ENCODE peak calls at places on chromosome 2, in five cellular contexts. E, U, B, H and R are unnamed samples.

GRCh38 chr2:200747668-200748618 is 63.8 kb upstream of the BZW1 start:
- DNase-seq in E (no peak), U (peak), B (no peak), H (no peak), R (no peak)

GRCh38 chr2:222399038-222399783 is 25.1 kb upstream of the SGPP2 start:
- DNase-seq in E (peak), U (no peak), B (no peak), H (no peak), R (no peak)

GRCh38 chr2:16728742-16729141 is 63.1 kb upstream of the CYRIA start:
- DNase-seq in E (no peak), U (no peak), B (no peak), H (no peak), R (no peak)

GRCh38 chr2:166573393-166573792 is 79.3 kb upstream of the SCN7A start:
- DNase-seq in E (no peak), U (peak), B (peak), H (no peak), R (no peak)

GRCh38 chr2:44005831-44006230 is 10.0 kb upstream of the LRPPRC start:
- DNase-seq in E (no peak), U (no peak), B (peak), H (no peak), R (no peak)

GRCh38 chr2:26344581-26345283 is 1.2 kb upstream of the SELENOI start:
- DNase-seq in E (no peak), U (peak), B (peak), H (no peak), R (peak)

GRCh38 chr2:67234443-67234842 is 162.7 kb upstream of the ETAA1 start:
- DNase-seq in E (no peak), U (peak), B (peak), H (no peak), R (peak)

GRCh38 chr2:66582364-66582974 is 147.5 kb downstream of the MEIS1 start:
- DNase-seq in E (no peak), U (no peak), B (no peak), H (no peak), R (no peak)

GRCh38 chr2:10914272-10914693 is 2.5 kb downstream of the KCNF1 start:
- DNase-seq in E (no peak), U (no peak), B (no peak), H (no peak), R (no peak)

GRCh38 chr2:86786001-86786536 is 4.6 kb downstream of the CD8A start:
- DNase-seq in E (no peak), U (no peak), B (no peak), H (no peak), R (no peak)

GRCh38 chr2:73977466-73977865 is 7.2 kb upstream of the TET3 start:
- DNase-seq in E (no peak), U (no peak), B (no peak), H (no peak), R (no peak)

GRCh38 chr2:176873403-176873802 is 339.2 kb upstream of the HNRNPA3 start:
- DNase-seq in E (no peak), U (peak), B (no peak), H (no peak), R (no peak)
- TF ChIP-seq CTCF in E (no peak), U (peak), B (no peak), H (no peak), R (no peak)

DNA sequence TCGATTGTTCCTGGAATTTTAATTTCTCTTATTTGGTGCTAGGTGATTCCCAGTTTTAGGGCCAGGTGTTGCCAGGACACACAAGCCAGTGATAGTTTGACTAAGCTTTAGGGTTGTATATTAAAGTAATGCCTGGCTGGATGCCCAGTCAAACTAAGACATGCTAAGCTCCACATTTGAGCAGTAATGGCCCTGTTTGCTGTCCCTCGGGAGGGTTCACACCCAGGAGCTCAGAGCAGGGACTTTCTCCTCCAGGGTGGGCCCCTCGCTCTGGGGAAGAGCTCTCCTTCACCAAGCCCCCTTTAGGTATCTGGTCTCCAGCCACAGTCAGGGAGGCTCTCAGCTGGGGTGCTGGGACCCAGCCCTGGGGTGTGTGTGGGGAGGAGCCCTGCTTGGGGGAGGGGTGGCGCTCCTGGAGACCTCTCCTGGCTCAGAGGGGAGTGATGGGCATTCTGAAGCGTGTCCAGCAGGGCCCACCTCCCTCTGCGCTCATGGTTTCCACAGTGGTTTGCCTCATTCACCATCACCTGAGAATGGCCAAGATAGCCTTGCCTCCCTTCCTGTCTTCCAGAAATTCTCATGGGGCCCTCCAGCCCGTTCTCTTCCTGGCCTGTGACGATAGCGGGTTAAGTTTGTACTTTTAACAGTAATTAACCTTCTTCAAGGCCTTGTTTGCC is 31.7 kb downstream of the INPP4A start:
- DNase-seq in E (no peak), U (no peak), B (peak), H (no peak), R (no peak)
- TF ChIP-seq CTCF in E (no peak), U (no peak), B (no peak), H (no peak), R (no peak)

GRCh38 chr2:132400169-132400900 is 16.3 kb upstream of the GPR39 start:
- DNase-seq in E (no peak), U (no peak), B (peak), H (no peak), R (no peak)
- TF ChIP-seq CTCF in E (no peak), U (no peak), B (peak), H (no peak), R (no peak)

GRCh38 chr2:215548714-215549113 is 112.8 kb upstream of the FN1 start:
- DNase-seq in E (no peak), U (peak), B (no peak), H (no peak), R (no peak)

GRCh38 chr2:215554689-215555088 is 118.8 kb upstream of the FN1 start:
- DNase-seq in E (no peak), U (peak), B (peak), H (no peak), R (no peak)

GRCh38 chr2:215553946-215554345 is 118.1 kb upstream of the FN1 start:
- DNase-seq in E (no peak), U (no peak), B (peak), H (no peak), R (no peak)

GRCh38 chr2:215552144-215552580 is 116.3 kb upstream of the FN1 start:
- DNase-seq in E (no peak), U (no peak), B (no peak), H (no peak), R (no peak)

DNA sequence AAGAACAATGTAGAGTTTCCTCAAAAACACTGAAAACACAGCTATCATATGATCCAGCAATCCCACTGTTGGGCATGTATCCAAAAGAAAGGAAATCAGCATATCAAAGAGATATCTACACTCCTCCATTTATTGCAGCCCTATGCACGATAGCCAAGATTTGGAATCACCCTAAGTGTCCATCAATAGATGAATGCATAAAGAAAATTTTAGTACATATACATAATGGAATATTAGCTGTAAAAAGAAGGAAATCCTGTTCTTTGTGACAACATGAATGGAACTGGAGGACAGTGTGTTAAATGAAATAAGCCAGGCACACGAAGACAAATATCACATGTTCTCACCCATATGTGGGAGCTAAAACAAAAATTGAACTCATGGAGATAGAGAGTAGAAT is 114.5 kb upstream of the FN1 start:
- DNase-seq in E (no peak), U (no peak), B (no peak), H (no peak), R (no peak)
- TF ChIP-seq CTCF in E (no peak), U (no peak), B (no peak), H (no peak), R (no peak)

DNA sequence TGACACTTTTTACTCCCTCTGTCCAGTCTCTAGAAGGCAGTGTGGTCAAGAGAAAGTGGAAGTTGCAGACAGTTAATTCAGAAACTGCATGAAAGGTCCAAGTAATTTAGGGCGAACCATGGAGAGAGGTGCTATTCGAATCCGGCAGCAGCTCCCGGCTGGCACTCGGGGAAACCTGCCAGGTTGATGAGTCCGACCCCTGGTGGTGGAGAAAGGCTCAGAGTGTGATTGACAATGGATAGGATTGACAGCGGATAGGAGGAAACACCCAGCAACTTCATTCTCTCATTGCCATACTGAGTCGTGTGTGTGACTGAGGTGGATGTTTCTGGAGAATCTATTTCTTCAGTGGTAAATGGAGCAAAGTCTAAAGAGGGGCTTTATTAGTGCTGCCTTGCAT is 101.7 kb downstream of the DCDC2C start:
- DNase-seq in E (no peak), U (no peak), B (peak), H (no peak), R (no peak)
- TF ChIP-seq CTCF in E (peak), U (peak), B (peak), H (no peak), R (no peak)

DNA sequence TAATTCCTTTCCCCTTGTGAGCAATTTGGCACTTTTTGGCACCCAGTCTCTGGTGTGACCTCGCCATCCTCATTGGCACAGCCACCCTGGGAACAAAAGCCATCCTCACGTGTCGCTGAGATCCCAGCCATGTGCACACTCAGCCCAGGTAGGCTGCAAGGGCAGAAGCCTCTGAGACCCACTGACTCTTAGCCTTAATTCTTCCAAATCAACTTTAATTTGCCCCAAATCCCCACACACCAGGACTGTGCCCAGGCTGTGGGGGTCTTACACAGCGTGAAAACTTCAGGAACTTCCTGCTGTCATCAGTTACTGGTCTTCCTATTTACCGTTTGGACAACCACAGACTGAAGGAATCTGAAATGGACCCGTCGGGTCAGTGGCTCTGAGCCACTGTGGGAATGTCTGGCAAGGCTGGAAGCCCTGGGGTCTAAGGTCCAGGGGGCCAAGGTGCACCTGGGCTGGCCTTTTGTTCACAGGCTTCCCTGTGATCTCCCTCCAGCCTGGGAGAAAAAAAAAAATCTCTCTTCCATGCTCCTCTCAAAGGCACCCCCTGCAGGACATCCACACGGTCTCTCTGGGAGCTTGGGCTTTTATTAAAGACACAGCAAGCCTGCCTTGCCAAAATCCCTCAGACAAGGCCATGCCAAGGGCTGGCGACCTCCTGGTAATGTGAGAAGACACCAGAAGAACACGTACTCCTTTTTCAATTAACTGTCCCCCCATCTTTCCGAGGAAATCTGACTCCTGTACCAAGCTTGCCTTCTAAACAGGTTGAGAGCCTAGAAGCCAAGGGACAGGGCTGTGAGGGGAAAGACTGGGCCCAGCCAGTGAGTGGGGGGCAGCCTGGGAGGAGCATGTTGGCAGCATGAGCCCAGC is 42.1 kb upstream of the LAPTM4A start:
- DNase-seq in E (peak), U (peak), B (peak), H (no peak), R (peak)
- TF ChIP-seq CTCF in E (peak), U (peak), B (peak), H (peak), R (peak)

DNA sequence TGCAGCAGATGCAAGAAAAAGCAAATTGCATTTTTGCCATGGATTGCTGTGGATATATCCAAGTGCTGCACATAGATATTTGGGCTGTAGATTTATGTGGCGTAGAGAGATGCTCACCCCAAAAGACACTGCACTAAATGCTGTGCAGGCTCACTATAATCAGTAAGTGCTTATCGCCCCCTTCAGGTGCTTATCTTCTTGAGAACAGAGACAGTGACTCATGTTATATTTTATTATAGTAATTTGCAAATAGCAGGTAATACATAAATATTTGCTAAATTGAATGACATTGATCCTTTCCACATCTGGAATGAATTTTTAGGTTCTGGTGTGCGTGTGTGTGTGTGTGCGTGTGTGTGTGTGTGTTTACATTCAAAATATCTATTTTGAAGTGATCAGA is 36.8 kb upstream of the PLEKHM3 start:
- DNase-seq in E (no peak), U (peak), B (peak), H (no peak), R (no peak)
- TF ChIP-seq CTCF in E (no peak), U (peak), B (peak), H (no peak), R (no peak)

GRCh38 chr2:240133401-240133800 is 2.7 kb downstream of the COPS9 start:
- DNase-seq in E (no peak), U (no peak), B (no peak), H (no peak), R (peak)

GRCh38 chr2:240130393-240131195 is 5.5 kb downstream of the COPS9 start:
- DNase-seq in E (no peak), U (no peak), B (no peak), H (no peak), R (no peak)

GRCh38 chr2:240131296-240131695 is 4.8 kb downstream of the COPS9 start:
- DNase-seq in E (no peak), U (no peak), B (no peak), H (no peak), R (peak)

GRCh38 chr2:240132651-240132980 is 3.5 kb downstream of the COPS9 start:
- DNase-seq in E (no peak), U (no peak), B (no peak), H (no peak), R (no peak)

DNA sequence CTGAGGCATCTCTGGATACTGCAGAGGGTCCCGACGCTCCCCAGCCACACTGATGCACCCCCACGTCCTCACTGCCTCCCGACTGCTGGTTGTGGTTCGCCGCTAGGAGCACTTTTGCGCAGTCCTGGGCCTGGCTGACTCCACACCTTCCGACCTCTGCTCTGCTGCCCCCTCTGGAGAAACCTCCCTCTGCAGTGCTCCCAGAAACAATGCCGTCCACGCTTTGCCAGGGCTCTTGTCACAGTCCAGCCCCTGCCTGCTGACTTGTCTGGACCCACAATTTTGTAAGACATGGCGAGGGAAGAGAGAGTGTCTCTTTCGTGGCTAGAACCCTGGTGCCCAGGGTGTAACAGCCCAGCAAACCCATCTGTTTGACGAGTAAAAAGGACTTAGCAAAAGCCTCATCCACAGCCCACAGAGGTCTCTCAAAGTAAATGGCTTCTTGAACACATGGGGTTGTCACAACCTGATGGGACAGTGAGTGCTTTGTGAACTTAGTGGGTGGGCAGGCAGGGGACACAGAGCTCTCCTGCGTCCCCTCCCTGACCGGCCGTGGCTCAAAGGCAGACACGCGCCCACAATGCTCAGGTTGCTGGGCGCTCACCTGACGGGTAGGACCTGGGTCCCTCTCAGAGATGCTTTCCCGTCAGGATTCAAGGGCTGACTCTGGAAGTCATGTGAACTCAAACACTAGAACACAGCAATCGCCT is 4.0 kb downstream of the COPS9 start:
- DNase-seq in E (no peak), U (no peak), B (no peak), H (no peak), R (peak)
- TF ChIP-seq CTCF in E (no peak), U (peak), B (no peak), H (no peak), R (no peak)

GRCh38 chr2:120353931-120354330 is 8.0 kb downstream of the INHBB start:
- DNase-seq in E (no peak), U (no peak), B (no peak), H (no peak), R (no peak)
- TF ChIP-seq CTCF in E (no peak), U (no peak), B (no peak), H (no peak), R (no peak)

GRCh38 chr2:196453613-196454047 is 185.9 kb upstream of the CCDC150 start:
- DNase-seq in E (peak), U (peak), B (peak), H (no peak), R (no peak)
- TF ChIP-seq CTCF in E (peak), U (peak), B (peak), H (peak), R (no peak)